ENCODE peak calls at places on chromosome 1, in five cellular contexts. M is COR-L47; K is AG09309; U is EH; E is stimulated activated CD4-positive, alpha-beta T cell treated with anti-CD3 and anti-CD28 coated beads, Interleukin-4, amount 100 ng/mL, for 48 hours. H is an unnamed sample.

GRCh38 chr1:26582053-26582835 is 52.7 kb downstream of the RPS6KA1 start:
- DNase-seq in M (no peak), K (no peak), U (no peak), E (no peak), H (peak; percentile 14)

GRCh38 chr1:42931108-42931539 is 27.5 kb downstream of the SLC2A1 start:
- DNase-seq in M (peak; percentile 9), E (no peak), U (peak; percentile 62), K (no peak), H (peak; percentile 50)

GRCh38 chr1:60621524-60621923 is 460.8 kb upstream of the NFIA start:
- DNase-seq in M (peak; percentile 99), U (no peak), K (no peak), E (no peak), H (no peak)

GRCh38 chr1:39409055-39409816 is 82.2 kb upstream of the BMP8A start:
- DNase-seq in E (no peak), M (peak; percentile 13), U (peak; percentile 94), K (no peak), H (peak; percentile 77)

GRCh38 chr1:242185728-242186127 is 186.8 kb upstream of the MAP1LC3C start:
- DNase-seq in E (no peak), U (no peak), K (no peak), M (peak; percentile 93), H (no peak)

GRCh38 chr1:169109561-169110134 is 3.2 kb downstream of the ATP1B1 start:
- DNase-seq in K (no peak), E (no peak), M (peak; percentile 65), U (peak; percentile 77), H (no peak)

GRCh38 chr1:185439727-185440415 is 122.8 kb upstream of the IVNS1ABP start:
- DNase-seq in E (peak; percentile 5), M (no peak), K (peak; percentile 70), U (peak; percentile 97), H (peak; percentile 95)

GRCh38 chr1:149997585-149998262 is 12.8 kb downstream of the OTUD7B start:
- DNase-seq in U (no peak), E (no peak), M (no peak), K (no peak), H (no peak)

GRCh38 chr1:5504364-5504740 is 487.9 kb downstream of the NPHP4 start:
- DNase-seq in E (no peak), M (no peak), U (no peak), K (no peak), H (peak; percentile 24)